ENCODE peak calls at places on chromosomes 3 and 15, in seven cellular contexts. G, K, L, J, Y, U and M are unnamed samples.

GRCh38 chr15:73617910-73618309 is 15.3 kb downstream of the NPTN start:
- ATAC-seq in L (no peak), Y (no peak), K (no peak), U (no peak), J (no peak), G (no peak), M (no peak)

GRCh38 chr15:67574981-67575632 is 32.6 kb downstream of the MAP2K5 start:
- ATAC-seq in J (no peak), K (no peak), Y (no peak), G (peak), L (no peak), U (no peak), M (no peak)

GRCh38 chr3:58404396-58404795 is 29.2 kb downstream of the PDHB start:
- ATAC-seq in K (no peak), L (no peak), G (no peak), Y (no peak), U (no peak), J (no peak), M (peak)

GRCh38 chr15:99051308-99051707 is 43.7 kb upstream of the PGPEP1L start:
- ATAC-seq in J (no peak), Y (no peak), K (no peak), G (peak), U (no peak), L (no peak), M (no peak)

GRCh38 chr15:67166280-67167009 is 88.0 kb downstream of the AAGAB start:
- ATAC-seq in G (no peak), L (no peak), Y (no peak), K (no peak), U (no peak), J (no peak), M (no peak)

GRCh38 chr15:80732148-80732547 is 37.0 kb downstream of the ABHD17C start:
- ATAC-seq in J (no peak), G (peak), L (no peak), Y (no peak), K (no peak), U (no peak), M (no peak)

GRCh38 chr3:170144437-170144843 is 37.1 kb downstream of the PHC3 start:
- ATAC-seq in J (no peak), U (no peak), G (no peak), Y (no peak), L (no peak), K (peak), M (no peak)

GRCh38 chr3:194447161-194447560 is 39.6 kb downstream of the ATP13A3 start:
- ATAC-seq in Y (no peak), J (peak), L (peak), U (no peak), K (peak), G (no peak), M (no peak)

GRCh38 chr3:144031938-144032337 is 60.3 kb downstream of the DIPK2A start:
- ATAC-seq in K (no peak), U (no peak), L (no peak), Y (no peak), J (peak), G (peak), M (peak)

GRCh38 chr15:96052572-96053038 is 277.9 kb upstream of the NR2F2 start:
- ATAC-seq in G (peak), J (peak), Y (peak), U (no peak), L (no peak), K (peak), M (no peak)

GRCh38 chr15:88752501-88752900 is 50.7 kb upstream of the ACAN start:
- ATAC-seq in U (no peak), G (no peak), Y (no peak), K (no peak), J (no peak), L (no peak), M (no peak)

GRCh38 chr3:39801216-39801615 is 8.2 kb upstream of the MYRIP start:
- ATAC-seq in U (no peak), G (no peak), Y (no peak), L (no peak), J (no peak), K (no peak), M (no peak)

GRCh38 chr15:77004189-77004588 is 9.3 kb downstream of the PSTPIP1 start:
- ATAC-seq in G (peak), L (no peak), K (peak), U (peak), J (no peak), Y (no peak), M (peak)

GRCh38 chr3:177679568-177680441 is 482.5 kb upstream of the TBL1XR1 start:
- ATAC-seq in U (no peak), J (no peak), Y (peak), L (peak), G (peak), K (peak), M (no peak)

GRCh38 chr15:23416349-23417276 is 30.4 kb downstream of the GOLGA6L2 start:
- ATAC-seq in U (no peak), Y (peak), J (no peak), L (no peak), K (peak), G (no peak), M (no peak)

GRCh38 chr3:58418227-58418626 is 15.4 kb downstream of the PDHB start:
- ATAC-seq in J (no peak), Y (no peak), L (no peak), G (no peak), K (peak), U (no peak), M (no peak)

GRCh38 chr15:49421991-49422390 is 1.1 kb upstream of the FGF7 start:
- ATAC-seq in U (peak), G (peak), L (peak), K (peak), Y (peak), J (peak), M (peak)

GRCh38 chr15:41001524-41001923 is 48.3 kb downstream of the CHAC1 start:
- ATAC-seq in Y (no peak), J (peak), K (peak), G (no peak), U (no peak), L (no peak), M (no peak)

GRCh38 chr3:45187597-45188210 is 38.4 kb downstream of the TMEM158 start:
- ATAC-seq in L (no peak), K (no peak), G (no peak), J (no peak), Y (no peak), U (no peak), M (no peak)

GRCh38 chr15:87489902-87490301 is 766.6 kb downstream of the NTRK3 start:
- ATAC-seq in G (no peak), U (no peak), L (no peak), Y (no peak), K (no peak), J (no peak), M (no peak)

GRCh38 chr15:48336940-48337339 is 5.7 kb downstream of the DUT start:
- ATAC-seq in J (no peak), G (no peak), U (no peak), L (peak), Y (no peak), K (no peak), M (no peak)

GRCh38 chr3:136920904-136921649 is 36.7 kb upstream of the IL20RB start:
- ATAC-seq in G (no peak), U (no peak), K (peak), J (no peak), Y (peak), L (peak), M (no peak)

GRCh38 chr15:41377978-41378377 is 24.3 kb downstream of the NDUFAF1 start:
- ATAC-seq in J (no peak), K (no peak), Y (no peak), U (no peak), G (no peak), L (no peak), M (no peak)

GRCh38 chr3:107899996-107900651 is 190.7 kb downstream of the CD47 start:
- ATAC-seq in K (no peak), Y (no peak), U (peak), G (no peak), L (no peak), J (no peak), M (no peak)

GRCh38 chr15:78811825-78812183 is 540 bp upstream of the ADAMTS7 start:
- ATAC-seq in U (peak), K (no peak), J (peak), L (peak), G (peak), Y (peak), M (peak)

GRCh38 chr3:160127308-160127707 is 97.9 kb upstream of the C3orf80 start:
- ATAC-seq in G (no peak), L (no peak), K (no peak), U (no peak), J (no peak), Y (no peak), M (no peak)

GRCh38 chr3:143307613-143308183 is 188.1 kb downstream of the CHST2 start:
- ATAC-seq in U (no peak), G (peak), L (no peak), Y (peak), K (peak), J (peak), M (peak)